ENCODE peak calls at places on chromosomes 16 and 17, in four cellular contexts. G is lower leg skin, A is NCI-H1930, V is progenitor cell of endocrine pancreas. W is an unnamed sample.

GRCh38 chr17:43880420-43880991 is 26.8 kb downstream of the MPP2 start:
- DNase-seq in V (no peak), G (no peak), A (peak; percentile 12), W (peak; percentile 66)

GRCh38 chr17:62715882-62716390 is 88.5 kb downstream of the MRC2 start:
- DNase-seq in V (no peak), G (peak; percentile 74), A (no peak), W (no peak)

GRCh38 chr17:66190738-66191606 is 961 bp downstream of the CEP112 start:
- DNase-seq in V (no peak), A (no peak), G (no peak), W (peak; percentile 16)

GRCh38 chr17:79042421-79043190 is 18.6 kb downstream of the C1QTNF1 start:
- DNase-seq in G (peak; percentile 93), V (no peak), A (no peak), W (peak; percentile 44)

GRCh38 chr17:81710514-81711308 is 1.4 kb upstream of the SLC25A10 start:
- DNase-seq in V (no peak), A (no peak), G (no peak), W (no peak)

GRCh38 chr17:51997723-51998122 is 160.8 kb downstream of the CA10 start:
- DNase-seq in A (no peak), V (no peak), G (no peak), W (no peak)

GRCh38 chr17:38730526-38731379 is 612 bp downstream of the CISD3 start:
- DNase-seq in G (peak; percentile 94), A (no peak), V (no peak), W (peak; percentile 39)

GRCh38 chr17:61400058-61400785 is 579 bp downstream of the TBX2 start:
- DNase-seq in V (no peak), G (no peak), A (no peak), W (no peak)

GRCh38 chr16:50742521-50743150 is 750 bp downstream of the CYLD start:
- DNase-seq in A (no peak), V (peak; percentile 29), G (peak; percentile 88), W (peak; percentile 67)

GRCh38 chr17:66200685-66201092 is 8.8 kb upstream of the CEP112 start:
- DNase-seq in G (no peak), A (no peak), V (peak; percentile 18), W (peak; percentile 79)

GRCh38 chr16:14586637-14587036 is 43.4 kb downstream of the PARN start:
- DNase-seq in V (no peak), G (no peak), A (no peak), W (no peak)

GRCh38 chr16:19830902-19831555 is 53.6 kb downstream of the GPRC5B start:
- DNase-seq in V (no peak), G (no peak), A (no peak), W (peak; percentile 2)

GRCh38 chr17:73401911-73402310 is 90.1 kb upstream of the CDC42EP4 start:
- DNase-seq in A (no peak), G (no peak), V (no peak), W (no peak)

GRCh38 chr17:80311216-80311827 is 50.7 kb downstream of the RNF213 start:
- DNase-seq in V (no peak), A (no peak), G (peak; percentile 54), W (no peak)

GRCh38 chr16:9042943-9043680 is 48.3 kb upstream of the HAPSTR1 start:
- DNase-seq in G (no peak), V (no peak), A (no peak), W (no peak)

GRCh38 chr16:12508054-12508453 is 295.6 kb downstream of the CPPED1 start:
- DNase-seq in V (no peak), A (no peak), G (no peak), W (no peak)